ENCODE peak calls at places on chromosomes 5 and 9, in six cellular contexts. S is mesendoderm, F is GM12878, D is foreskin fibroblast, E is AG04450, Z is endodermal cell. P is an unnamed sample.

GRCh38 chr9:83030391-83031107 is 32.4 kb downstream of the RASEF start:
- DNase-seq in D (no peak), E (no peak), S (no peak), F (no peak), Z (no peak), P (no peak)

GRCh38 chr9:17695482-17695881 is 116.6 kb downstream of the SH3GL2 start:
- DNase-seq in F (no peak), S (no peak), D (no peak), Z (no peak), E (no peak), P (no peak)

GRCh38 chr9:84978761-84979160 is 309.2 kb downstream of the NTRK2 start:
- DNase-seq in F (no peak), D (no peak), Z (no peak), E (no peak), S (no peak), P (no peak)

GRCh38 chr9:110116543-110116885 is 91.4 kb downstream of the C9orf152 start:
- DNase-seq in S (no peak), Z (no peak), E (peak), F (no peak), D (peak), P (peak)

GRCh38 chr9:106771618-106772017 is 91.3 kb upstream of the ZNF462 start:
- DNase-seq in S (peak), E (no peak), F (no peak), D (no peak), Z (no peak), P (no peak)

GRCh38 chr9:78622131-78622530 is 325.2 kb downstream of the PSAT1 start:
- DNase-seq in S (peak), D (no peak), E (no peak), Z (no peak), F (no peak), P (no peak)

GRCh38 chr9:87276327-87276841 is 221.3 kb upstream of the DAPK1 start:
- DNase-seq in E (no peak), Z (no peak), S (no peak), D (peak), F (peak), P (no peak)

GRCh38 chr9:98755006-98755618 is 41.2 kb downstream of the ANKS6 start:
- DNase-seq in D (no peak), E (no peak), Z (no peak), F (no peak), S (no peak), P (no peak)

GRCh38 chr5:69024241-69024651 is 69.6 kb upstream of the SLC30A5 start:
- DNase-seq in Z (peak), E (no peak), S (peak), F (no peak), D (no peak), P (no peak)

GRCh38 chr5:155624597-155625241 is 611.2 kb downstream of the KIF4B start:
- DNase-seq in F (no peak), S (no peak), Z (no peak), E (no peak), D (no peak), P (no peak)

GRCh38 chr9:135663451-135663770 is 302 bp downstream of the LCN9 start:
- DNase-seq in S (no peak), E (no peak), D (no peak), Z (no peak), F (no peak), P (no peak)

GRCh38 chr5:74885170-74885569 is 19.0 kb upstream of the FAM169A start:
- DNase-seq in E (no peak), Z (no peak), S (peak), D (no peak), F (no peak), P (peak)

GRCh38 chr9:129027224-129027684 is 877 bp downstream of the SH3GLB2 start:
- DNase-seq in D (no peak), S (peak), E (no peak), Z (no peak), F (no peak), P (no peak)

GRCh38 chr5:157166494-157167218 is 592 bp upstream of the GARIN3 start:
- DNase-seq in E (no peak), F (no peak), S (no peak), Z (no peak), D (no peak), P (no peak)

GRCh38 chr9:120531683-120532300 is 48.2 kb downstream of the CDK5RAP2 start:
- DNase-seq in Z (peak), F (no peak), S (peak), D (no peak), E (no peak), P (peak)

GRCh38 chr5:61919920-61920319 is 386.1 kb upstream of the KIF2A start:
- DNase-seq in F (no peak), Z (no peak), S (no peak), E (no peak), D (no peak), P (no peak)

GRCh38 chr9:16732546-16732945 is 137.9 kb downstream of the BNC2 start:
- DNase-seq in E (no peak), F (no peak), Z (no peak), S (no peak), D (no peak), P (no peak)

GRCh38 chr9:126397056-126397455 is 70.4 kb downstream of the MVB12B start:
- DNase-seq in S (peak), F (peak), E (no peak), D (no peak), Z (no peak), P (no peak)

GRCh38 chr9:20442461-20443319 is 179.6 kb downstream of the MLLT3 start:
- DNase-seq in F (no peak), Z (no peak), D (no peak), S (no peak), E (no peak), P (no peak)

GRCh38 chr5:179617930-179618329 is 5.5 kb downstream of the HNRNPH1 start:
- DNase-seq in F (no peak), E (no peak), S (no peak), Z (no peak), D (no peak), P (no peak)

GRCh38 chr5:96716716-96717115 is 54.5 kb downstream of the CAST start:
- DNase-seq in Z (no peak), E (no peak), S (peak), F (no peak), D (no peak), P (no peak)
- H3K4me3 ChIP-seq in Z (no peak), E (no peak), S (no peak), F (no peak), D (no peak), P (no peak)

GRCh38 chr5:181041043-181041442 is 977 bp downstream of the BTNL9 start:
- DNase-seq in E (no peak), S (no peak), Z (no peak), D (no peak), F (no peak), P (no peak)
- H3K4me3 ChIP-seq in E (no peak), S (no peak), Z (no peak), D (no peak), F (no peak), P (no peak)

DNA sequence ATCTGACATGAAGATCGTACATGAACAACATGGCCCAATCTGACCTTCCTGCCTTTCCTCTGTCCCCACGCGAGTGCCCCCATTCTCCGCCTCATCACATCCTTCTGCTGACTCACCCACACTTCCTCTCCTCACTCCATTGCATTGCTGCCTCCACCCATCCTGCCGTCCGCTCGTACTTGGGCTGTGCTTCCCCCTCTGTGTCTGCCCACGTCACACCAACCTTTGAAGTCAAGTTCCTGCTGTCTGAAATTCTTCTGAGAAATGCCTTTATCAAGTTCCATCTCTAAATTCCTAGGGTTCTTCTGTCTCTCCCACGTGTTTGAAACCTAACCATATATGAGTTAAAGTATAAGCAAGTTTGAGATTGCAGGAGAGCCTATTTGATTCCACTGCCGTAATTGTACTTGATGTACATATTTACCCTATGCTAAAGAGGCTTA is 18.0 kb upstream of the STARD4 start:
- DNase-seq in Z (no peak), S (peak), F (peak), D (peak), E (no peak), P (peak)
- H3K4me3 ChIP-seq in Z (no peak), S (no peak), F (no peak), D (no peak), E (no peak), P (no peak)

GRCh38 chr9:133130721-133131244 is 9.7 kb upstream of the RALGDS start:
- DNase-seq in S (no peak), F (no peak), D (no peak), Z (no peak), E (no peak), P (no peak)

GRCh38 chr9:133132174-133132573 is 11.1 kb upstream of the RALGDS start:
- DNase-seq in E (no peak), S (no peak), Z (no peak), D (no peak), F (no peak), P (no peak)

GRCh38 chr9:133133680-133134418 is 12.8 kb upstream of the RALGDS start:
- DNase-seq in Z (peak), D (peak), F (no peak), E (peak), S (peak), P (peak)

GRCh38 chr9:133129001-133129799 is 8.2 kb upstream of the RALGDS start:
- DNase-seq in E (no peak), S (no peak), D (no peak), F (no peak), Z (no peak), P (no peak)

DNA sequence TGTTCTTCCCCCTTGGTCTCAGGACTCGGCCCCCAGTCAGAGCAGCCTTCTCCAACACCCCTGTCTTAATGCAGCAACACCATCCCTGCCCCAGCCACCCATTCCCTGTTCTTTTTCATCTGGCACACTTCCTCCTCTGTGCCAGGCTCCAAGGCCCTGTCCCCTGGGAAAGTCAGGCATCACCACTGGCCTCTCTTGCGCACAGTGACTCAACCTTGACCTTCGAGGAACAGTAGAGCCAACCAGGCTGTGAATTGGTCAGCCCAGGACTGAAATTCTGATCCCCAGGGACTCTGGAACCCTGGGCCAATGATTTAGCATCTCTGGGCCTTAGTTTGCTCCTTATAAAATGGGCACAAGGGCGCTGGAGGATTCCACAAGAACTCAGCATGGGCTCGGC is 10.5 kb upstream of the RALGDS start:
- DNase-seq in D (no peak), E (no peak), S (no peak), F (no peak), Z (no peak), P (no peak)
- H3K4me3 ChIP-seq in D (no peak), E (no peak), S (no peak), F (no peak), Z (no peak), P (no peak)

GRCh38 chr5:178115835-178116405 is 2.6 kb downstream of the N4BP3 start:
- DNase-seq in E (no peak), S (peak), Z (peak), F (no peak), D (no peak), P (no peak)
- H3K4me3 ChIP-seq in E (no peak), S (no peak), Z (peak), F (peak), D (no peak), P (no peak)

DNA sequence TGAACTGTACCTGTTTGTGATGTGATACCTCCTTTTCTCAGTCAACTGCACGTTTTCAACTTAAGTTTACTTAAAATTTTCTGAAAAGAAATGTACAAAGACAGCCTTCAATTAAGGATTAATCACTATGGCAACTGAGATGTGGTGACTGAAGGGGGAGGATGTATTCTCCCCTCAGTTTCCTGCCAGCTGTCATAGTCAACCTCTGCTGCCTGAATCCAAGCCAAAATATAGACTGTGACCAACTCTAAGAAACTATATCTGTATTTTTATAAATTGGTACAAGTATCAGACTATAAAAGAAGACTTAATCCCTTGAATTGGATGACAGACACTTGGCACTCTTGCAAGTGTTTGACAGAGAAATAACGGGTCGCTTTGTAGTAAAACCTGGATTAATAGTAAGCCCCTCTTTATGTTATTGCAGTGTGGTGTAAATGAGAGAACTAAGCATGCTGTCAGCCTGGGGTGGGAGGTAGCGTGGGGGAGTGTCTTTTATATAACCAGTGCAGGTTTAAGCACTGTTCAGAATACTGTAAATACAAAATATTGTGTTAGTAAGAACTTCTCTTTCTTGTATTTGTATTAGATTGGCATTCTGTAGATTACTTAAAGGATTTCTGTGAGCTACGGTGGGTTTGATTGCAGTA is 106.4 kb downstream of the ERCC6L2 start:
- DNase-seq in E (no peak), S (no peak), Z (no peak), F (no peak), D (no peak), P (no peak)
- H3K4me3 ChIP-seq in E (no peak), S (no peak), Z (no peak), F (no peak), D (no peak), P (no peak)

GRCh38 chr9:122084276-122084675 is 8.8 kb downstream of the TTLL11 start:
- DNase-seq in F (no peak), D (no peak), S (no peak), Z (no peak), E (no peak), P (no peak)
- H3K4me3 ChIP-seq in F (no peak), D (no peak), S (no peak), Z (no peak), E (no peak), P (no peak)

GRCh38 chr5:55600086-55600485 is 65.3 kb upstream of the PLPP1 start:
- DNase-seq in E (no peak), S (no peak), D (no peak), F (no peak), Z (no peak), P (no peak)
- H3K4me3 ChIP-seq in E (no peak), S (no peak), D (no peak), F (no peak), Z (no peak), P (no peak)

DNA sequence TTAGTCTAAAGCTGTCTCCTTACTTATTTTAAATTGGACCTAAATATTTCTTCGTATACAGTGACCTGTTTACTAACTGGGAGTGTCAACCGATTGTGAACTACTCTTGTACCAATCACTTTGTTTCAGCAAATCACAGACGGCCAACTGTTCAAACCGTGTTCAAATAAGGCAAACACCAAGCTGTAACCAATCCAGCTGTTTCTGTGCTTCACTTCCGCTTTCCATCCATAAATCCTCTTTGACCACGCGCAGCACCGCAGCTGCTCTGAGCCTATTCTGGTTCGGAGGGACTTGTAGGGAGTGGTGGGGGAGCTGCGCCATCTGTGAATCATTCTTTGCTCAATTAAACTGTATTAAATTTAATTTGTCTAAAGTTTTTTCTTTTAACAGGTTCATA is 4.8 kb upstream of the FAM240B start:
- DNase-seq in S (no peak), E (no peak), F (no peak), Z (no peak), D (no peak), P (no peak)
- H3K4me3 ChIP-seq in S (no peak), E (no peak), F (no peak), Z (no peak), D (no peak), P (no peak)

GRCh38 chr5:181042722-181043121 is 2.7 kb downstream of the BTNL9 start:
- DNase-seq in E (no peak), Z (no peak), S (no peak), F (no peak), D (no peak), P (no peak)

GRCh38 chr5:181042036-181042435 is 2.0 kb downstream of the BTNL9 start:
- DNase-seq in F (no peak), E (no peak), S (no peak), D (no peak), Z (no peak), P (no peak)

GRCh38 chr5:181037365-181037861 is 2.7 kb upstream of the BTNL9 start:
- DNase-seq in D (no peak), Z (peak), F (no peak), E (no peak), S (peak), P (no peak)

GRCh38 chr5:181039471-181039870 is 595 bp upstream of the BTNL9 start:
- DNase-seq in F (no peak), Z (peak), E (no peak), S (no peak), D (no peak), P (no peak)

DNA sequence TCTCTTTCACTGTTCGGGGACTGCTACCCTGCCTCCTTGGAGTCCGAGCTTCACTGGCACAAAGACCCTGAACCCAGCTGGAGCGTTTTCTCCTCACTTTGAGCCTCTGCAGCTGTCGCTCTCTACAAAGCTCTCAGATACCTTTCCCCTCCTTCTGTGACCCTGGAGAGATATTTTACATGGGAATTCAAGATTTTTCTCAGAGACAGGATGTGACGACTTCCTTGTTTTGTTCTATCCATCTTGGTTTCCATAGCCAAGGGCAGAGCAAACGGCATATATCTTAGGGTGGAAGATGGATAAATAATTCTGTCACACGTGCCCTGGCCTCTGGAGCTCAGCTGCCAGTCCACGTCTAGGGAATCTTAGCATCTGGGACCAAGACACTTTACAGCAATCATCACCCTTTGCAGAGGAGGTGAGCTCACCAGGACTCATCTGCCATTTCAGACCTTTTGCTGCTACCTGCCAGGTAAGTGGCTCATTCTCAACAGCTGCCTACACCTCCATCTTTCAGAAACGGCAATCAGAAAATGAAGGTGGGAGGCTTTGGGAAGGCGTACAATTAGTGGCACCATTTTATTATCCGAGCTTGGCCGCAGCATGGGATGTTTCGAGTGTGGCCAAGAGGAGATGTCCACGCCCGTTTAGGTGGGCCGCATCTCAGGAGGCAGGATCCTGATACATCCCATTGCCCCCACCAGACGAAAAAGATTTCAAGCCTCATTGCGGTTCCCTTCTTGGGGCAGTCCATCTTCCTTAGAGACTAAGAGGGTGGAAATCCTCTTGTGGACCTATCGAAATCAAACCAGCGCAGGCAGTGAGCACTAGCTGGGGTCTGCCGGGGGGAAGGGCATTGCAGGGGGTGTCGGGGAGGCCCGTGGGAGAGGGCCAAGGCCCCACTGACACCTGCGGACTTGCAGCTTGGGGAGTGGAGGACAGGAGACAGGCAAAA is at the start of gene BTNL9:
- DNase-seq in F (no peak), Z (no peak), E (no peak), D (no peak), S (no peak), P (no peak)
- H3K4me3 ChIP-seq in F (no peak), Z (no peak), E (no peak), D (no peak), S (no peak), P (no peak)

P was measured in epithelial cell of proximal tubule.